ENCODE peak calls at places on chromosomes 16 and 17, in four cellular contexts. One of them, this sample, is unnamed.

GRCh38 chr17:6512552-6512951 is 43.8 kb downstream of the PITPNM3 start:
- DNase-seq in endothelial cell of umbilical vein: peak
- DNase-seq in IMR-90: peak
- DNase-seq in heart left ventricle: no peak
- DNase-seq in this sample: no peak

GRCh38 chr16:31141489-31142108 is 6.1 kb upstream of the PRSS8 start:
- DNase-seq in endothelial cell of umbilical vein: no peak
- DNase-seq in heart left ventricle: no peak
- DNase-seq in IMR-90: peak
- DNase-seq in this sample: no peak

GRCh38 chr16:4393243-4393606 is 21.6 kb downstream of the VASN start:
- DNase-seq in heart left ventricle: peak
- DNase-seq in IMR-90: no peak
- DNase-seq in endothelial cell of umbilical vein: no peak
- DNase-seq in this sample: peak

GRCh38 chr17:30908717-30909420 is 2.8 kb upstream of the TEFM start:
- DNase-seq in IMR-90: no peak
- DNase-seq in heart left ventricle: no peak
- DNase-seq in endothelial cell of umbilical vein: no peak
- DNase-seq in this sample: no peak

GRCh38 chr16:72099377-72099818 is 5.8 kb downstream of the DHX38 start:
- DNase-seq in heart left ventricle: no peak
- DNase-seq in IMR-90: peak
- DNase-seq in endothelial cell of umbilical vein: peak
- DNase-seq in this sample: peak

GRCh38 chr16:75679366-75679765 is 2.6 kb upstream of the CPHXL2 start:
- DNase-seq in heart left ventricle: no peak
- DNase-seq in endothelial cell of umbilical vein: no peak
- DNase-seq in IMR-90: no peak
- DNase-seq in this sample: peak

GRCh38 chr17:10073026-10073425 is 125.4 kb downstream of the GAS7 start:
- DNase-seq in IMR-90: no peak
- DNase-seq in heart left ventricle: no peak
- DNase-seq in endothelial cell of umbilical vein: no peak
- DNase-seq in this sample: no peak

GRCh38 chr16:86740817-86741799 is 162.8 kb downstream of the FOXL1 start:
- DNase-seq in IMR-90: peak
- DNase-seq in heart left ventricle: peak
- DNase-seq in endothelial cell of umbilical vein: peak
- DNase-seq in this sample: peak

GRCh38 chr17:39677581-39678339 is 9.5 kb downstream of the PNMT start:
- DNase-seq in IMR-90: no peak
- DNase-seq in heart left ventricle: peak
- DNase-seq in endothelial cell of umbilical vein: no peak
- DNase-seq in this sample: no peak

GRCh38 chr17:40462343-40463121 is 19.3 kb downstream of the IGFBP4 start:
- DNase-seq in endothelial cell of umbilical vein: no peak
- DNase-seq in heart left ventricle: no peak
- DNase-seq in IMR-90: no peak
- DNase-seq in this sample: no peak

GRCh38 chr17:58626905-58627304 is 64.9 kb downstream of the TEX14 start:
- DNase-seq in IMR-90: no peak
- DNase-seq in heart left ventricle: no peak
- DNase-seq in endothelial cell of umbilical vein: no peak
- DNase-seq in this sample: no peak

GRCh38 chr17:58637011-58637570 is 54.8 kb downstream of the TEX14 start:
- DNase-seq in IMR-90: no peak
- DNase-seq in endothelial cell of umbilical vein: no peak
- DNase-seq in heart left ventricle: no peak
- DNase-seq in this sample: no peak

GRCh38 chr17:58630883-58631522 is 60.8 kb downstream of the TEX14 start:
- DNase-seq in endothelial cell of umbilical vein: no peak
- DNase-seq in IMR-90: no peak
- DNase-seq in heart left ventricle: no peak
- DNase-seq in this sample: no peak

GRCh38 chr17:58632324-58633314 is 59.2 kb downstream of the TEX14 start:
- DNase-seq in IMR-90: no peak
- DNase-seq in endothelial cell of umbilical vein: no peak
- DNase-seq in heart left ventricle: no peak
- DNase-seq in this sample: no peak

GRCh38 chr17:58631523-58632323 is 60.1 kb downstream of the TEX14 start:
- DNase-seq in heart left ventricle: peak
- DNase-seq in IMR-90: peak
- DNase-seq in endothelial cell of umbilical vein: peak
- DNase-seq in this sample: peak
- TF ChIP-seq CTCF in heart left ventricle: no peak
- TF ChIP-seq CTCF in IMR-90: peak
- TF ChIP-seq CTCF in endothelial cell of umbilical vein: peak
- TF ChIP-seq CTCF in this sample: peak

GRCh38 chr17:68197997-68198930 is 49.6 kb upstream of the AMZ2 start:
- DNase-seq in heart left ventricle: no peak
- DNase-seq in endothelial cell of umbilical vein: no peak
- DNase-seq in IMR-90: no peak
- DNase-seq in this sample: no peak
- H3K4me3 ChIP-seq in heart left ventricle: peak
- H3K4me3 ChIP-seq in endothelial cell of umbilical vein: no peak
- H3K4me3 ChIP-seq in IMR-90: no peak
- H3K4me3 ChIP-seq in this sample: no peak

GRCh38 chr17:15456972-15457722 is 10.3 kb downstream of the CDRT4 start:
- DNase-seq in heart left ventricle: peak
- DNase-seq in IMR-90: peak
- DNase-seq in endothelial cell of umbilical vein: peak
- DNase-seq in this sample: peak
- TF ChIP-seq CTCF in heart left ventricle: no peak
- TF ChIP-seq CTCF in IMR-90: peak
- TF ChIP-seq CTCF in endothelial cell of umbilical vein: peak
- TF ChIP-seq CTCF in this sample: peak

GRCh38 chr17:75845058-75845711 is 981 bp upstream of the UNC13D start:
- DNase-seq in IMR-90: peak
- DNase-seq in endothelial cell of umbilical vein: peak
- DNase-seq in heart left ventricle: peak
- DNase-seq in this sample: peak
- H3K4me3 ChIP-seq in IMR-90: no peak
- H3K4me3 ChIP-seq in endothelial cell of umbilical vein: no peak
- H3K4me3 ChIP-seq in heart left ventricle: peak
- H3K4me3 ChIP-seq in this sample: no peak

GRCh38 chr17:41496803-41497484 is 7.2 kb upstream of the KRT36 start:
- DNase-seq in heart left ventricle: peak
- DNase-seq in endothelial cell of umbilical vein: peak
- DNase-seq in IMR-90: peak
- DNase-seq in this sample: peak
- TF ChIP-seq CTCF in heart left ventricle: peak
- TF ChIP-seq CTCF in endothelial cell of umbilical vein: peak
- TF ChIP-seq CTCF in IMR-90: peak
- TF ChIP-seq CTCF in this sample: peak

GRCh38 chr16:76535-77272 is 1.3 kb upstream of the MPG start:
- DNase-seq in endothelial cell of umbilical vein: peak
- DNase-seq in IMR-90: peak
- DNase-seq in heart left ventricle: peak
- DNase-seq in this sample: peak
- H3K4me3 ChIP-seq in endothelial cell of umbilical vein: no peak
- H3K4me3 ChIP-seq in IMR-90: no peak
- H3K4me3 ChIP-seq in heart left ventricle: peak
- H3K4me3 ChIP-seq in this sample: peak

GRCh38 chr16:88755745-88756443 is 29.1 kb downstream of the PIEZO1 start:
- DNase-seq in IMR-90: no peak
- DNase-seq in endothelial cell of umbilical vein: no peak
- DNase-seq in heart left ventricle: no peak
- DNase-seq in this sample: no peak
- TF ChIP-seq CTCF in IMR-90: no peak
- TF ChIP-seq CTCF in endothelial cell of umbilical vein: no peak
- TF ChIP-seq CTCF in heart left ventricle: no peak
- TF ChIP-seq CTCF in this sample: no peak

DNA sequence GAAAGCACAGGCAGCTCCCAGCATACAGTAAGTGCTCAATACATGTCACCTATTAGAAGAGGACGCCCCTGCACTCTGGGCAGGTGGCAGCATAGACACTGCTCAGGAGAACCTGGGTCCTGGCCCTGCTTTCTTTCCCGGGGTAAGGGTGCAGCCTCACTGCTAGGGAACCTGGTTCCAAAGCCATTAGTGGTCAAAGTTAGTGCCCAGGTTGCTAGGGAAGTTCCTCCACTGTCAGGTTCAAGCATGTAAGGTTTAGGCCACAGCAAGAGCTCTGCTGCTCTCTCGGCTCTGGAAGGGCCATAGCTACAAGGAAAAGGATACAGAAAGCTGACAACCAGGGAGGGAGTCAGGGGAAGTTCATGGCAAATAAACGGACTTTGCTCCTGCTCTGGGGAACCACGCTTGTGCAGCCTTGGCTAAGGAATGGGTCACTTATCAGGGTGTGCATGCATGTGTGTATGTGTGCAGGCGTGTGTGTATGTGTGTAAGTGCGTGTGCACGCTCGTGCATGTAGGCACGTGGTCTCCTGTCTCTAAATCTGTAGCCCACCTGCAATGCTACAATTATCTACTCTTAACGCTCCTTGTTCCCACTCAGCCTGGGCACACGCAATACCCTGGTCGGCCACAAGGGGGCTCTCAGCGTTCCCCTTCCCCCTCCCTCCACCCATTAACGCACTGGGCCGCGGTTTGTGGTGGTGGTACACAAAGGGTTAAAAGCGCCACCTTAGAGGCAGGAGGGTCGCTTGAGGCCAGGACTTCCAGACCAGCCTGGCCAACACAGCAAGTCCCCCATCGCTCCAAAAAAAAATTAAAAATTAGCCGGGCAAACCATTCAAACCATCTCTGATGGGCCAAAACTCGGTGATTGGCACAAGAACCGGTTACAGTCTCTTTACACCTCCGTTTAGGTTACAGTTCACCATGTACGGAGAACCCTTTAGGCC is 48.5 kb upstream of the KDM8 start:
- DNase-seq in endothelial cell of umbilical vein: peak
- DNase-seq in heart left ventricle: peak
- DNase-seq in IMR-90: peak
- DNase-seq in this sample: peak
- H3K4me3 ChIP-seq in endothelial cell of umbilical vein: no peak
- H3K4me3 ChIP-seq in heart left ventricle: no peak
- H3K4me3 ChIP-seq in IMR-90: no peak
- H3K4me3 ChIP-seq in this sample: no peak